ENCODE peak calls at places on chromosomes 11 and 22, in six cellular contexts. One of them, this sample, is unnamed.

GRCh38 chr22:38087855-38088254 is 3.9 kb upstream of the SLC16A8 start:
- DNase-seq in OCI-M1: no peak
- DNase-seq in AG09309: no peak
- DNase-seq in HT1080: no peak
- DNase-seq in activated effector memory CD4-positive, alpha-beta T cell treated with Interleukin-2 at 50 U/mL for 16 hours: no peak
- DNase-seq in tibial artery: no peak
- DNase-seq in this sample: no peak

GRCh38 chr11:125977333-125977732 is 31.5 kb downstream of the VSIG10L2 start:
- DNase-seq in OCI-M1: no peak
- DNase-seq in AG09309: no peak
- DNase-seq in HT1080: no peak
- DNase-seq in activated effector memory CD4-positive, alpha-beta T cell treated with Interleukin-2 at 50 U/mL for 16 hours: no peak
- DNase-seq in tibial artery: no peak
- DNase-seq in this sample: no peak

GRCh38 chr11:95692526-95693270 is 96.9 kb downstream of the FAM76B start:
- DNase-seq in OCI-M1: no peak
- DNase-seq in AG09309: no peak
- DNase-seq in HT1080: no peak
- DNase-seq in activated effector memory CD4-positive, alpha-beta T cell treated with Interleukin-2 at 50 U/mL for 16 hours: no peak
- DNase-seq in tibial artery: no peak
- DNase-seq in this sample: no peak

GRCh38 chr11:2730323-2731284 is 30.8 kb upstream of the KCNQ1OT1 start:
- DNase-seq in OCI-M1: no peak
- DNase-seq in AG09309: no peak
- DNase-seq in HT1080: no peak
- DNase-seq in activated effector memory CD4-positive, alpha-beta T cell treated with Interleukin-2 at 50 U/mL for 16 hours: no peak
- DNase-seq in tibial artery: no peak
- DNase-seq in this sample: no peak

GRCh38 chr11:76246271-76246933 is 40.1 kb upstream of the WNT11 start:
- DNase-seq in OCI-M1: no peak
- DNase-seq in AG09309: no peak
- DNase-seq in HT1080: no peak
- DNase-seq in activated effector memory CD4-positive, alpha-beta T cell treated with Interleukin-2 at 50 U/mL for 16 hours: no peak
- DNase-seq in tibial artery: no peak
- DNase-seq in this sample: no peak

GRCh38 chr11:96393753-96394348 is 4.0 kb downstream of the JRKL start:
- DNase-seq in OCI-M1: peak
- DNase-seq in AG09309: no peak
- DNase-seq in HT1080: peak
- DNase-seq in activated effector memory CD4-positive, alpha-beta T cell treated with Interleukin-2 at 50 U/mL for 16 hours: no peak
- DNase-seq in tibial artery: no peak
- DNase-seq in this sample: no peak

GRCh38 chr22:50340157-50340879 is 2.8 kb upstream of the PPP6R2 start:
- DNase-seq in OCI-M1: peak
- DNase-seq in AG09309: no peak
- DNase-seq in HT1080: no peak
- DNase-seq in activated effector memory CD4-positive, alpha-beta T cell treated with Interleukin-2 at 50 U/mL for 16 hours: no peak
- DNase-seq in tibial artery: no peak
- DNase-seq in this sample: no peak

GRCh38 chr11:90134420-90135003 is at the start of gene NAALAD2:
- DNase-seq in OCI-M1: peak
- DNase-seq in AG09309: no peak
- DNase-seq in HT1080: peak
- DNase-seq in activated effector memory CD4-positive, alpha-beta T cell treated with Interleukin-2 at 50 U/mL for 16 hours: no peak
- DNase-seq in tibial artery: peak
- DNase-seq in this sample: peak

GRCh38 chr22:29979645-29980303 is 96.8 kb downstream of the MTMR3 start:
- DNase-seq in OCI-M1: no peak
- DNase-seq in AG09309: no peak
- DNase-seq in HT1080: no peak
- DNase-seq in activated effector memory CD4-positive, alpha-beta T cell treated with Interleukin-2 at 50 U/mL for 16 hours: no peak
- DNase-seq in tibial artery: no peak
- DNase-seq in this sample: no peak

GRCh38 chr22:30420401-30421178 is 5.0 kb upstream of the MTFP1 start:
- DNase-seq in OCI-M1: no peak
- DNase-seq in AG09309: peak
- DNase-seq in HT1080: peak
- DNase-seq in activated effector memory CD4-positive, alpha-beta T cell treated with Interleukin-2 at 50 U/mL for 16 hours: no peak
- DNase-seq in tibial artery: no peak
- DNase-seq in this sample: no peak

GRCh38 chr11:2992234-2992999 is at the start of gene NAP1L4:
- DNase-seq in OCI-M1: peak
- DNase-seq in AG09309: peak
- DNase-seq in HT1080: peak
- DNase-seq in activated effector memory CD4-positive, alpha-beta T cell treated with Interleukin-2 at 50 U/mL for 16 hours: peak
- DNase-seq in tibial artery: peak
- DNase-seq in this sample: peak

GRCh38 chr11:19995131-19995530 is 165.1 kb downstream of the DBX1 start:
- DNase-seq in OCI-M1: peak
- DNase-seq in AG09309: peak
- DNase-seq in HT1080: peak
- DNase-seq in activated effector memory CD4-positive, alpha-beta T cell treated with Interleukin-2 at 50 U/mL for 16 hours: no peak
- DNase-seq in tibial artery: no peak
- DNase-seq in this sample: no peak